ENCODE peak calls at places on chromosomes 6 and 20, in six cellular contexts. One of them, this sample, is unnamed.

GRCh38 chr6:7184502-7184901 is 76.7 kb downstream of the RREB1 start:
- DNase-seq in IMR-90: peak
- DNase-seq in pancreas: no peak
- DNase-seq in upper lobe of left lung: no peak
- DNase-seq in AG10803: no peak
- DNase-seq in left ventricle myocardium inferior: no peak
- DNase-seq in this sample: no peak

GRCh38 chr20:38110525-38111178 is 54.4 kb downstream of the TGM2 start:
- DNase-seq in upper lobe of left lung: no peak
- DNase-seq in left ventricle myocardium inferior: no peak
- DNase-seq in IMR-90: no peak
- DNase-seq in pancreas: no peak
- DNase-seq in AG10803: no peak
- DNase-seq in this sample: no peak

GRCh38 chr6:170238741-170239565 is 51.9 kb downstream of the DLL1 start:
- DNase-seq in AG10803: no peak
- DNase-seq in IMR-90: no peak
- DNase-seq in left ventricle myocardium inferior: no peak
- DNase-seq in pancreas: no peak
- DNase-seq in upper lobe of left lung: no peak
- DNase-seq in this sample: peak

GRCh38 chr6:11889574-11889973 is 111.0 kb upstream of the ADTRP start:
- DNase-seq in left ventricle myocardium inferior: no peak
- DNase-seq in IMR-90: peak
- DNase-seq in upper lobe of left lung: no peak
- DNase-seq in AG10803: peak
- DNase-seq in pancreas: no peak
- DNase-seq in this sample: no peak

GRCh38 chr20:40563296-40563950 is 125.6 kb downstream of the MAFB start:
- DNase-seq in left ventricle myocardium inferior: no peak
- DNase-seq in AG10803: peak
- DNase-seq in IMR-90: no peak
- DNase-seq in pancreas: no peak
- DNase-seq in upper lobe of left lung: peak
- DNase-seq in this sample: peak

GRCh38 chr6:35457907-35458306 is 5.8 kb downstream of the FANCE start:
- DNase-seq in upper lobe of left lung: no peak
- DNase-seq in left ventricle myocardium inferior: no peak
- DNase-seq in IMR-90: no peak
- DNase-seq in pancreas: peak
- DNase-seq in AG10803: no peak
- DNase-seq in this sample: no peak

GRCh38 chr20:17889226-17889625 is 79.4 kb downstream of the SNX5 start:
- DNase-seq in upper lobe of left lung: no peak
- DNase-seq in IMR-90: no peak
- DNase-seq in pancreas: no peak
- DNase-seq in AG10803: peak
- DNase-seq in left ventricle myocardium inferior: no peak
- DNase-seq in this sample: no peak

GRCh38 chr6:26156850-26157149 is 69.6 kb downstream of the HFE start:
- DNase-seq in pancreas: no peak
- DNase-seq in upper lobe of left lung: no peak
- DNase-seq in AG10803: no peak
- DNase-seq in left ventricle myocardium inferior: no peak
- DNase-seq in IMR-90: no peak
- DNase-seq in this sample: no peak

GRCh38 chr6:1781152-1781848 is 171.6 kb downstream of the FOXC1 start:
- DNase-seq in IMR-90: peak
- DNase-seq in pancreas: no peak
- DNase-seq in AG10803: no peak
- DNase-seq in left ventricle myocardium inferior: no peak
- DNase-seq in upper lobe of left lung: no peak
- DNase-seq in this sample: no peak

GRCh38 chr6:170461556-170462365 is 91.3 kb downstream of the PSMB1 start:
- DNase-seq in pancreas: no peak
- DNase-seq in AG10803: no peak
- DNase-seq in upper lobe of left lung: no peak
- DNase-seq in left ventricle myocardium inferior: no peak
- DNase-seq in IMR-90: no peak
- DNase-seq in this sample: peak

GRCh38 chr20:15079594-15080340 is 742.4 kb upstream of the FLRT3 start:
- DNase-seq in left ventricle myocardium inferior: no peak
- DNase-seq in IMR-90: no peak
- DNase-seq in AG10803: no peak
- DNase-seq in upper lobe of left lung: peak
- DNase-seq in pancreas: no peak
- DNase-seq in this sample: no peak

GRCh38 chr6:32173051-32173727 is 2.7 kb downstream of the AGPAT1 start:
- DNase-seq in left ventricle myocardium inferior: no peak
- DNase-seq in upper lobe of left lung: no peak
- DNase-seq in pancreas: no peak
- DNase-seq in AG10803: no peak
- DNase-seq in IMR-90: no peak
- DNase-seq in this sample: no peak

GRCh38 chr6:3523288-3523670 is 66.4 kb upstream of the SLC22A23 start:
- DNase-seq in upper lobe of left lung: no peak
- DNase-seq in IMR-90: peak
- DNase-seq in AG10803: peak
- DNase-seq in left ventricle myocardium inferior: no peak
- DNase-seq in pancreas: no peak
- DNase-seq in this sample: no peak

GRCh38 chr6:36984581-36985383 is 1.2 kb downstream of the MTCH1 start:
- DNase-seq in IMR-90: peak
- DNase-seq in pancreas: no peak
- DNase-seq in left ventricle myocardium inferior: no peak
- DNase-seq in AG10803: peak
- DNase-seq in upper lobe of left lung: peak
- DNase-seq in this sample: no peak

GRCh38 chr6:109465772-109466171 is 10.2 kb upstream of the MICAL1 start:
- DNase-seq in upper lobe of left lung: peak
- DNase-seq in left ventricle myocardium inferior: no peak
- DNase-seq in IMR-90: no peak
- DNase-seq in AG10803: no peak
- DNase-seq in pancreas: no peak
- DNase-seq in this sample: no peak

GRCh38 chr6:25263602-25264001 is 15.6 kb upstream of the CARMIL1 start:
- DNase-seq in upper lobe of left lung: no peak
- DNase-seq in IMR-90: peak
- DNase-seq in left ventricle myocardium inferior: no peak
- DNase-seq in pancreas: no peak
- DNase-seq in AG10803: peak
- DNase-seq in this sample: no peak

GRCh38 chr6:54254886-54255285 is 53.4 kb upstream of the TINAG start:
- DNase-seq in IMR-90: no peak
- DNase-seq in AG10803: no peak
- DNase-seq in left ventricle myocardium inferior: no peak
- DNase-seq in pancreas: no peak
- DNase-seq in upper lobe of left lung: no peak
- DNase-seq in this sample: no peak

GRCh38 chr6:43076093-43076927 is at the start of gene PTK7:
- DNase-seq in AG10803: peak
- DNase-seq in pancreas: peak
- DNase-seq in left ventricle myocardium inferior: peak
- DNase-seq in IMR-90: peak
- DNase-seq in upper lobe of left lung: peak
- DNase-seq in this sample: peak

GRCh38 chr20:51508158-51508557 is 34.4 kb downstream of the NFATC2 start:
- DNase-seq in left ventricle myocardium inferior: no peak
- DNase-seq in pancreas: no peak
- DNase-seq in upper lobe of left lung: no peak
- DNase-seq in IMR-90: no peak
- DNase-seq in AG10803: no peak
- DNase-seq in this sample: no peak

GRCh38 chr6:138406443-138406842 is 2.4 kb downstream of the HEBP2 start:
- DNase-seq in IMR-90: no peak
- DNase-seq in upper lobe of left lung: no peak
- DNase-seq in left ventricle myocardium inferior: no peak
- DNase-seq in pancreas: no peak
- DNase-seq in AG10803: no peak
- DNase-seq in this sample: no peak

GRCh38 chr20:52889225-52889624 is 82.9 kb upstream of the TSHZ2 start:
- DNase-seq in left ventricle myocardium inferior: no peak
- DNase-seq in upper lobe of left lung: no peak
- DNase-seq in pancreas: no peak
- DNase-seq in IMR-90: no peak
- DNase-seq in AG10803: peak
- DNase-seq in this sample: no peak

GRCh38 chr6:45835725-45836437 is 179.8 kb downstream of the CLIC5 start:
- DNase-seq in left ventricle myocardium inferior: no peak
- DNase-seq in upper lobe of left lung: no peak
- DNase-seq in pancreas: no peak
- DNase-seq in IMR-90: no peak
- DNase-seq in AG10803: no peak
- DNase-seq in this sample: no peak

GRCh38 chr6:143872211-143872610 is 7.9 kb downstream of the ZC2HC1B start:
- DNase-seq in AG10803: no peak
- DNase-seq in left ventricle myocardium inferior: no peak
- DNase-seq in pancreas: no peak
- DNase-seq in IMR-90: peak
- DNase-seq in upper lobe of left lung: no peak
- DNase-seq in this sample: no peak

GRCh38 chr6:159606786-159607185 is 86.3 kb downstream of the SOD2 start:
- DNase-seq in IMR-90: peak
- DNase-seq in AG10803: peak
- DNase-seq in upper lobe of left lung: no peak
- DNase-seq in left ventricle myocardium inferior: no peak
- DNase-seq in pancreas: no peak
- DNase-seq in this sample: no peak

GRCh38 chr20:36604952-36605308 is 649 bp upstream of the RAB5IF start:
- DNase-seq in AG10803: no peak
- DNase-seq in IMR-90: no peak
- DNase-seq in left ventricle myocardium inferior: peak
- DNase-seq in pancreas: no peak
- DNase-seq in upper lobe of left lung: peak
- DNase-seq in this sample: no peak

GRCh38 chr6:138107752-138108592 is 753 bp upstream of the PERP start:
- DNase-seq in upper lobe of left lung: peak
- DNase-seq in pancreas: peak
- DNase-seq in left ventricle myocardium inferior: no peak
- DNase-seq in IMR-90: no peak
- DNase-seq in AG10803: no peak
- DNase-seq in this sample: no peak

GRCh38 chr20:17765017-17765416 is 65.3 kb downstream of the BANF2 start:
- DNase-seq in pancreas: no peak
- DNase-seq in AG10803: no peak
- DNase-seq in upper lobe of left lung: no peak
- DNase-seq in left ventricle myocardium inferior: no peak
- DNase-seq in IMR-90: no peak
- DNase-seq in this sample: no peak

DNA sequence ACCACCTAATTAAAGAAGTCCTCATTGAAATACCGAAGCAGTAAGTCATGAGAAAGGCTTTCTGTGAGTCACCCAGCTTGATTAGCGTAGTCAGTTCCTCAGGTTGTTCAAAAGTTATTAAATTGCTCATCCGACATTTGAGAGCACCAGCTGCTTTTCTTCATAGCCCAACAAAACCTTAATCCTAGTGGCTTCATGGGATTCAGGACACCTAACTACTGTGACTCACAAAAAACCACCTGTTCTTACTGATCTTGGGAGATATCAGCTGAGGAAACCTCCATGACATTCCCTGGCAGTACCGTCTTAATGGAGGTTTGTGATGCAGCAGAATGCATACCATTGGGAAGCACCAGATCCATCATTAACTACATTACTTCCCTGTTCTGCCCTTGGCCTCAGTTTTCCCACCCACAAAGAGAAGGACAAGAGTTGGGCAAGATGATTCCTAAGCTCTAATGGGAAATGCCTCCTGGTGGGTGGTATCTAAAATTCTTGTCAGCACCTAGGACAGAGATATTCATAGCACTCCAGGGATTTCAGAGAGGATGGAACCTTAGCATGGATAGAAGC is 103.8 kb downstream of the KHDC1L start:
- DNase-seq in IMR-90: peak
- DNase-seq in pancreas: no peak
- DNase-seq in upper lobe of left lung: no peak
- DNase-seq in AG10803: peak
- DNase-seq in left ventricle myocardium inferior: no peak
- DNase-seq in this sample: no peak
- TF ChIP-seq CTCF in IMR-90: peak
- TF ChIP-seq CTCF in pancreas: no peak
- TF ChIP-seq CTCF in upper lobe of left lung: no peak
- TF ChIP-seq CTCF in AG10803: peak
- TF ChIP-seq CTCF in left ventricle myocardium inferior: no peak
- TF ChIP-seq CTCF in this sample: no peak

DNA sequence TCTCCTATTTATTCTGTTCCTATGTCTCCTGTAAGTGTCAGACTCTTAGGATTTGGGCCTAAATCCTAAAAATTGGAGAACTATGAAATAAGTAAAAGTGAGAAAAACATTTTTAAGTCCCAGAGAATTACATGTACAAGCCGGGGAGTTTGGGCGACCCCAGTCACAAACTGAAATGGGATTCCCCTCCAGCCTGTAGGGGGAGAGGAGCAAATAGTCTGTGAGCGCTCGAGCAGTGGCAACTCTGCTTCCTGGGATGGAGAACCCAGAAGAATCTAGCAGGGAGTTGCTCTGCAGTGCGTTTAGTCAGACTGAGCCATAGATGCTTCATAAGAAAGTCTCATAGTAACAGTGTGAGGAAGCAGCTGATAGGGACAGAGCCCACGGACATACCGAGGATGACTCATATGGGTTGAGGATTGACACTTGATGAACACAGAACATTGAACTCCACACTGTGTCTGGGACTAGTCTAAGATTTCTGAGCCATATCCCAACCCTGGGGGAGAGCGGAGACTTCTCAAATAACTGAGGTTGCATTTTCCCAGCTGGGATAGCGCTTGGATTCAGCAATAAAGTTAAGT is 437.2 kb downstream of the BCKDHB start:
- DNase-seq in upper lobe of left lung: no peak
- DNase-seq in pancreas: no peak
- DNase-seq in left ventricle myocardium inferior: no peak
- DNase-seq in IMR-90: peak
- DNase-seq in AG10803: peak
- DNase-seq in this sample: no peak
- TF ChIP-seq CTCF in upper lobe of left lung: no peak
- TF ChIP-seq CTCF in pancreas: no peak
- TF ChIP-seq CTCF in left ventricle myocardium inferior: no peak
- TF ChIP-seq CTCF in IMR-90: no peak
- TF ChIP-seq CTCF in AG10803: peak
- TF ChIP-seq CTCF in this sample: no peak

GRCh38 chr6:111844921-111845320 is 28.3 kb downstream of the FYN start:
- DNase-seq in left ventricle myocardium inferior: no peak
- DNase-seq in AG10803: no peak
- DNase-seq in IMR-90: no peak
- DNase-seq in upper lobe of left lung: no peak
- DNase-seq in pancreas: no peak
- DNase-seq in this sample: no peak
- TF ChIP-seq CTCF in left ventricle myocardium inferior: peak
- TF ChIP-seq CTCF in AG10803: no peak
- TF ChIP-seq CTCF in IMR-90: no peak
- TF ChIP-seq CTCF in upper lobe of left lung: no peak
- TF ChIP-seq CTCF in pancreas: no peak
- TF ChIP-seq CTCF in this sample: no peak

DNA sequence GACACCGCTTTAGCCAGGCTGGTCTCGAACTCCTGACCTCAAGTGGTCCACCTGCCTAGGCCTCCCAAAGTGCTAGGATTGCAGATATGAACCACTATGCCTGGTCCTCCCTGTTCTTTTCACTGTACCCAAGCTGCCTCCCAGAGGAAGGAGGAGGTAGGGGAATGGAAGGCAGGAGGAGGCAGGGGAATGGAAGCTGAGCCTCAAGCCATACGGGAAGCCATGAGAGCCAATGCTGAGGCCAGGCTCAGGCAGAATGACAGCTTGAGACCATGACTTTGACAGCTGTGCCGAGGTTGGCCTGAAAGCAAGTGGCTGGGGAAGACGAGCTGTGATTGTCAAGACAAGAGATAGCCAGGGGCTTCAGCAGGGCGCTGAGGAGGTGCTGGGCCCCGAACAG is 13.6 kb upstream of the ZNF335 start:
- DNase-seq in upper lobe of left lung: no peak
- DNase-seq in AG10803: peak
- DNase-seq in IMR-90: no peak
- DNase-seq in left ventricle myocardium inferior: no peak
- DNase-seq in pancreas: no peak
- DNase-seq in this sample: no peak
- TF ChIP-seq CTCF in upper lobe of left lung: no peak
- TF ChIP-seq CTCF in AG10803: peak
- TF ChIP-seq CTCF in IMR-90: no peak
- TF ChIP-seq CTCF in left ventricle myocardium inferior: no peak
- TF ChIP-seq CTCF in pancreas: no peak
- TF ChIP-seq CTCF in this sample: no peak